ENCODE peak calls at places on chromosomes 16 and 17, in seven cellular contexts. F, K, J, H, L, O and P are unnamed samples. For H4K20me1, the result is how much of the 10 kb centered on the place peaks cover.

GRCh38 chr17:80912451-80912850 is 79.2 kb upstream of the CHMP6 start:
- DNase-seq in F (no peak), K (no peak), J (no peak), H (no peak), L (no peak), O (no peak), P (no peak)

GRCh38 chr16:46607529-46607928 is 13.7 kb downstream of the SHCBP1 start:
- DNase-seq in F (peak), K (no peak), J (peak), H (peak), L (peak), O (peak), P (peak)

GRCh38 chr17:45990836-45991235 is 8.2 kb upstream of the STH start:
- DNase-seq in F (no peak), K (no peak), J (no peak), H (no peak), L (no peak), O (no peak), P (no peak)

GRCh38 chr17:48819466-48819865 is 2.4 kb upstream of the TTLL6 start:
- DNase-seq in F (no peak), K (no peak), J (no peak), H (no peak), L (no peak), O (no peak), P (no peak)

GRCh38 chr17:63075969-63076368 is 109.9 kb downstream of the TANC2 start:
- DNase-seq in F (peak), K (no peak), J (no peak), H (no peak), L (no peak), O (no peak), P (no peak)

GRCh38 chr16:19948186-19949104 is 63.8 kb upstream of the GPRC5B start:
- DNase-seq in F (no peak), K (no peak), J (no peak), H (no peak), L (no peak), O (peak), P (no peak)

GRCh38 chr16:21703589-21704174 is 39.9 kb downstream of the OTOA start:
- DNase-seq in F (peak), K (no peak), J (no peak), H (no peak), L (no peak), O (no peak), P (no peak)

GRCh38 chr17:69525920-69526841 is 111.7 kb downstream of the MAP2K6 start:
- DNase-seq in F (peak), K (peak), J (peak), H (peak), L (peak), O (peak), P (peak)

GRCh38 chr17:83203472-83204221 is 124.2 kb downstream of the METRNL start:
- DNase-seq in F (no peak), K (no peak), J (no peak), H (no peak), L (no peak), O (no peak), P (peak)

GRCh38 chr16:61792194-61792904 is 243.9 kb downstream of the CDH8 start:
- DNase-seq in F (no peak), K (no peak), J (peak), H (no peak), L (no peak), O (no peak), P (peak)

GRCh38 chr16:77273815-77274214 is 74.6 kb downstream of the SYCE1L start:
- DNase-seq in F (no peak), K (no peak), J (peak), H (no peak), L (no peak), O (peak), P (no peak)

GRCh38 chr17:82902972-82903874 is 63.4 kb upstream of the ZNF750 start:
- DNase-seq in F (no peak), K (no peak), J (no peak), H (no peak), L (no peak), O (no peak), P (no peak)

GRCh38 chr16:68991075-68991474 is 114.4 kb upstream of the HAS3 start:
- DNase-seq in F (no peak), K (no peak), J (no peak), H (no peak), L (no peak), O (no peak), P (no peak)

GRCh38 chr17:11240041-11240801 is 792 bp upstream of the SHISA6 start:
- DNase-seq in F (no peak), K (peak), J (no peak), H (peak), L (no peak), O (peak), P (peak)

GRCh38 chr17:728911-729310 is 3.5 kb upstream of the TLCD3A start:
- DNase-seq in F (no peak), K (no peak), J (peak), H (peak), L (no peak), O (no peak), P (no peak)

GRCh38 chr16:78523212-78523995 is 423.9 kb downstream of the WWOX start:
- DNase-seq in F (no peak), K (no peak), J (no peak), H (no peak), L (no peak), O (no peak), P (no peak)

GRCh38 chr17:57957886-57958285 is 2.7 kb upstream of the CUEDC1 start:
- DNase-seq in F (no peak), K (no peak), J (no peak), H (no peak), L (no peak), O (no peak), P (no peak)

GRCh38 chr16:75289189-75289588 is 37.8 kb upstream of the BCAR1 start:
- DNase-seq in F (no peak), K (no peak), J (peak), H (no peak), L (peak), O (no peak), P (peak)

GRCh38 chr16:84303516-84303915 is 8.8 kb downstream of the WFDC1 start:
- DNase-seq in F (no peak), K (no peak), J (no peak), H (no peak), L (no peak), O (no peak), P (no peak)
- TF ChIP-seq EZH2phosphoT487 in F (no peak), K (no peak), J (no peak), H (no peak), L (no peak), O (no peak), P (no peak)

GRCh38 chr16:82033683-82034300 is 1.3 kb upstream of the HSD17B2 start:
- DNase-seq in F (no peak), K (no peak), J (peak), H (peak), L (no peak), O (no peak), P (no peak)

GRCh38 chr16:82034981-82035612 is at the start of gene HSD17B2:
- DNase-seq in F (no peak), K (no peak), J (peak), H (peak), L (no peak), O (no peak), P (peak)

GRCh38 chr16:82033006-82033405 is 2.0 kb upstream of the HSD17B2 start:
- DNase-seq in F (no peak), K (no peak), J (no peak), H (no peak), L (no peak), O (no peak), P (no peak)

GRCh38 chr16:82027629-82028035 is 7.4 kb upstream of the HSD17B2 start:
- DNase-seq in F (no peak), K (no peak), J (no peak), H (peak), L (no peak), O (no peak), P (no peak)

DNA sequence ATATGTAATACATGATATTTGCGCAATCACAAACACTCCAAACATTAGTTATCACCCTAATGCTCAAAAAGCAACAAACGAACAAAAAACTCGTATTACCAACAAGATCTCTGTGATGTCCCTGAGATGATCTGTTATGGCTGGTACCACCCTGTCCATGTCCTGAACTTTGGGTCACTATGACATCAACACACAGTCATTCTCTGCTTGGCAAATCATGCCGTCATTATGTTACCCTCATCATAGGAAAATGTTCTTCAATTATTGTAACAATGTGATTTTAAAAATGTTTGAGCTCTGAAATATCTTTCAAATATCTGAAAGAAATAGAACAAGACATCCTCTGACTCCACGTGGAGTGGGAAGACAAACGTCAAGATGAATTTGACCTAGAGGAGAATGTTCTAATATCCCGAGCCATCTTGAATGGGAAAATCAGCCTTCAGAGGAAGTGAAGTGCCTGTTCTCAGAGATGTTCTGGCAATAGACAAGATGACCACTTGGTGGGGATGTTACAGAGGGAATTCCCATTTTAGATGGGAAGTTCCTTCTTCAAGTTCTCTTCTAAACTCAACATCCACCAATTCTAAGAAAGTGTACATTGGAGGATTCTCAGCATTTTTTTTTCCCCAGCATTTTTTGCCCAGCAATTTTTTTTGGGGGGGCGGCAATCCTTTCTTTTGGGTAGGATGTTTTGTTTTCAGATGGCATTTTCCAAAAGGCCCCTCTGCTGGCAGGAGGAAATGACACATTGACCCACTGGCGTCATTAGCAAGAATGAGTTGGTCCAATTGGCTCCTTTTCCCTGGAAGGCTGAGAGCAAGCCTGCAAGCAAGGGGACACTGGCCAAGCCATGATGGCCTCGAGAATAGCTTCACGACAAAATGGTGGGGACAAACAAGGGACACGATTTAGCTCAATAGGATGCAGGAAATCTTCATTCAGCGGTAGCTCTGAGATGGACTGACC is 3.7 kb upstream of the HSD17B2 start:
- DNase-seq in F (no peak), K (peak), J (peak), H (peak), L (peak), O (peak), P (peak)
- H4K20me1 ChIP-seq in F (under half), K (under half), J (under half), H (under half), L (under half), O (under half), P (under half)

GRCh38 chr17:8941980-8942617 is 23.4 kb downstream of the PIK3R5 start:
- DNase-seq in F (no peak), K (no peak), J (no peak), H (no peak), L (no peak), O (no peak), P (no peak)
- TF ChIP-seq EZH2phosphoT487 in F (no peak), K (no peak), J (no peak), H (no peak), L (no peak), O (no peak), P (no peak)

GRCh38 chr17:17089796-17090641 is 47.8 kb downstream of the MPRIP start:
- DNase-seq in F (no peak), K (no peak), J (no peak), H (no peak), L (no peak), O (no peak), P (no peak)

GRCh38 chr17:17089206-17089550 is 46.9 kb downstream of the MPRIP start:
- DNase-seq in F (no peak), K (no peak), J (no peak), H (no peak), L (no peak), O (no peak), P (no peak)

GRCh38 chr17:17090642-17091103 is 48.4 kb downstream of the MPRIP start:
- DNase-seq in F (no peak), K (no peak), J (peak), H (no peak), L (no peak), O (no peak), P (no peak)

GRCh38 chr17:17091856-17092756 is 49.8 kb downstream of the MPRIP start:
- DNase-seq in F (no peak), K (no peak), J (no peak), H (no peak), L (no peak), O (no peak), P (no peak)

GRCh38 chr17:17091276-17091675 is 49.0 kb downstream of the MPRIP start:
- DNase-seq in F (no peak), K (no peak), J (no peak), H (no peak), L (no peak), O (no peak), P (no peak)
- H4K20me1 ChIP-seq in F (under half), K (half or more), J (half or more), H (under half), L (under half), O (under half), P (under half)

GRCh38 chr17:47717845-47718621 is 15.0 kb upstream of the TBX21 start:
- DNase-seq in F (no peak), K (no peak), J (peak), H (no peak), L (no peak), O (no peak), P (peak)
- TF ChIP-seq EZH2phosphoT487 in F (no peak), K (no peak), J (no peak), H (no peak), L (no peak), O (no peak), P (no peak)

DNA sequence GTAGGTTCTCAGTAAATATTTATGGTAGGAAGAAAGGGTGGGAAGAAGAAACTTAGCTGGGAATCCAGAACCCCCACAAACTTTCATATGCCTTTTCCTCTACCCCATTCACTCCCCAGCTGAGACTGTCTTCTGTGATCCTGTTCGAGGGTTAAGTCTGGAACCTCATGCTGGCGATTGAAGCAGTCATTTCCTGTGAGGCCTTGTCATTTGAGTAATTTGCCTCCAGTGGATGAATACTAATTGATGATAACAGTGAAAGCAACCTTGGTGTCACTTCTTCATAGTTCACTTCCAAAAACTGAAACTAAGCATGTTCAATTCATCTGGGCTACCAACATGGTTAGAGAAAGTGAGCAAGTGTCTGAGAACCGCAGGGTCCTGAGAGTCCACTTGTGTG is 401.2 kb downstream of the CDH13 start:
- DNase-seq in F (no peak), K (no peak), J (no peak), H (no peak), L (no peak), O (no peak), P (no peak)
- H4K20me1 ChIP-seq in F (under half), K (under half), J (under half), H (under half), L (under half), O (under half), P (under half)

GRCh38 chr16:88288303-88288702 is 94.5 kb upstream of the ZNF469 start:
- DNase-seq in F (no peak), K (no peak), J (no peak), H (no peak), L (no peak), O (no peak), P (no peak)

GRCh38 chr16:88286301-88286923 is 96.3 kb upstream of the ZNF469 start:
- DNase-seq in F (no peak), K (no peak), J (no peak), H (no peak), L (no peak), O (no peak), P (no peak)

GRCh38 chr16:88289001-88289400 is 93.8 kb upstream of the ZNF469 start:
- DNase-seq in F (no peak), K (no peak), J (no peak), H (no peak), L (no peak), O (no peak), P (no peak)

GRCh38 chr16:88285514-88285822 is 97.3 kb upstream of the ZNF469 start:
- DNase-seq in F (no peak), K (no peak), J (no peak), H (no peak), L (no peak), O (no peak), P (no peak)

GRCh38 chr16:88287219-88287618 is 95.5 kb upstream of the ZNF469 start:
- DNase-seq in F (peak), K (peak), J (peak), H (no peak), L (peak), O (peak), P (no peak)
- TF ChIP-seq EZH2phosphoT487 in F (no peak), K (no peak), J (no peak), H (no peak), L (no peak), O (no peak), P (no peak)

DNA sequence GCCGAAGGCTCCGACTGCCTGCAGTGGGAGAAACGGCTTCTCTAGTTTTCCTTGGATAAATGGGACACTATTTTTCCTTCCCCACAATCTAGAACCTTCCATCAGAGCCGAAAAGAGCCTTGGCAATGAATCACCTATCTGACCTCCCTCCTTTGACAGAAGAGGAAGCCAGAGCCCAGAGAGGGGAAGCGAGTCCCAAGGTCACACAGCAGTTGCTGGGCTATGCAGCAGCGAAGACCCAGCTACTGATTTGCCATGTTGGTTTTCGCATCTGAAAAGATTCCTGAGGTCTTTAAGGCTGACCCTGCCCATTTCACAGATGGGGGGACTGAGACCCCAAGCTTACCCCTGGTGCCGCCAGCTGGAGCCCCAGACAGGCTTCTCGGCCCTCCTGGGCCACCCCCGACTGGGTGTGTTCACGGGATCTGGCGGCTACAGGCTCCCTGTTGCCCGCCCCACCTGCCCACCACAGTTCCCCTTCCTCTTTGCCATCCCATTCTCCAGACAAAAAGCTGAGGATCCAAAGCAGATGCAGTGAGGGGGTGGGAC is 45.9 kb downstream of the RAI1 start:
- DNase-seq in F (no peak), K (no peak), J (no peak), H (no peak), L (no peak), O (no peak), P (no peak)
- H4K20me1 ChIP-seq in F (under half), K (half or more), J (under half), H (half or more), L (under half), O (under half), P (under half)